ENCODE peak calls at places on chromosomes 4 and X, in four cellular contexts. D, Q, O and A are unnamed samples.

GRCh38 chr4:108830509-108831244 is 67.8 kb upstream of the ETNPPL start:
- DNase-seq in Q (no peak), D (no peak), O (no peak), A (no peak)

GRCh38 chr4:38757945-38758344 is 24.8 kb downstream of the TLR10 start:
- DNase-seq in Q (no peak), D (no peak), O (no peak), A (no peak)

GRCh38 chrX:105870465-105870864 is 48.1 kb downstream of the NRK start:
- DNase-seq in O (no peak), Q (no peak), D (no peak), A (no peak)

GRCh38 chr4:110754726-110755125 is 131.8 kb upstream of the PITX2 start:
- DNase-seq in Q (no peak), D (no peak), O (no peak), A (no peak)

GRCh38 chrX:22339459-22339858 is 66.7 kb downstream of the CBLL2 start:
- DNase-seq in Q (no peak), O (no peak), D (no peak), A (no peak)

GRCh38 chrX:130091976-130092522 is 18.2 kb downstream of the ELF4 start:
- DNase-seq in Q (no peak), O (peak), D (peak), A (no peak)

GRCh38 chrX:102835504-102836146 is 101.4 kb upstream of the RAB40AL start:
- DNase-seq in Q (peak), D (no peak), O (no peak), A (no peak)

GRCh38 chrX:154082396-154083133 is 15.0 kb downstream of the MECP2 start:
- DNase-seq in O (no peak), Q (no peak), D (no peak), A (no peak)

GRCh38 chr4:122692641-122693520 is 39.6 kb upstream of the BBS12 start:
- DNase-seq in Q (no peak), O (no peak), D (no peak), A (no peak)

GRCh38 chrX:136712631-136713030 is 64.7 kb downstream of the CD40LG start:
- DNase-seq in O (no peak), Q (no peak), D (no peak), A (no peak)

GRCh38 chrX:136714626-136715599 is 65.8 kb downstream of the ARHGEF6 start:
- DNase-seq in D (no peak), Q (no peak), O (no peak), A (no peak)

GRCh38 chrX:136710324-136710951 is 62.5 kb downstream of the CD40LG start:
- DNase-seq in O (no peak), D (no peak), Q (no peak), A (no peak)

GRCh38 chrX:136708348-136708747 is 60.4 kb downstream of the CD40LG start:
- DNase-seq in O (no peak), Q (no peak), D (no peak), A (no peak)

DNA sequence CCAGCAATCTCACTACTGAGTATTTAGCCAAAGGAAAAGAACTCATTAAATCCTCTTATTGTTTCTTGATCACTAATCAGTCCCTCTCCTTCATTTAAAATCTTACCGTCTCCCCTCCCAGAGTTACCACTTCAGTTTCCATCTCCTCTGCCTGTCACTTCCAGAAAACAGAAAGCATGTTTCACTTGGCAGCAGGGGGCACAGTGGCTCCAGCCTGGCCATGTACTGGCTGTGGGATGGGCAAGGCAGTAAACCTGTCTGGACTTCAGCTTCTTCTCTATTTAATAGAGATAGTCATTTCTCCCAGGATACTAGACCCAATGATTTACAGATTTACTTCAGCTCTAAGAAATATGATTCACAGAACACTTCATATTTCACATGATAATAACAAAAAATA is 63.2 kb downstream of the CD40LG start:
- DNase-seq in D (no peak), Q (no peak), O (no peak), A (peak)
- H3K27ac ChIP-seq in D (no peak), Q (no peak), O (no peak), A (no peak)

GRCh38 chr4:9143421-9144080 is 26.7 kb upstream of the FAM90A26 start:
- DNase-seq in D (no peak), O (no peak), Q (no peak), A (no peak)

DNA sequence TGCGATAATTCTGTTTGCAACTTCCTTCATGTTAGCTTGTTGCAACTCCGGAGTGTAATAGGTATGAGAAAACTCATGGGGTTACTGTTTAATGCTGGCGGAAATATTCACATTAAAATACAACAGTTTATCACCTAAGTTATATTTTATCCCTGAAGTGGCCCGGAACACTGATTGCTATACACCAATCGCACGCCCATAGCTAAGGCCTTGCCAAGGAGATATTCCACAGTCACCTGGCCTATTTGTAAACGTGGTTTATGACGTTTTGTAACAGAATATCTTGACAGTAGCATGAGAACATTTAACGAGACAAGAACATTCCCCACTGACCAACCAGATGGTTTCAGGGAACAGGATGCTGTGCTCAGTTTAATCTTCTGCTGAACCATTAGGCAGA is 23.2 kb upstream of the FAM90A26 start:
- DNase-seq in O (no peak), D (no peak), Q (no peak), A (no peak)
- H3K27ac ChIP-seq in O (no peak), D (no peak), Q (no peak), A (no peak)

GRCh38 chr4:47068986-47069385 is 37.6 kb downstream of the GABRB1 start:
- DNase-seq in O (no peak), D (no peak), Q (no peak), A (no peak)
- H3K27ac ChIP-seq in O (no peak), D (no peak), Q (no peak), A (peak)

GRCh38 chr4:186689476-186689875 is 34.2 kb downstream of the FAT1 start:
- DNase-seq in O (no peak), Q (no peak), D (no peak), A (no peak)

GRCh38 chr4:186684889-186685309 is 38.8 kb downstream of the FAT1 start:
- DNase-seq in O (no peak), Q (no peak), D (no peak), A (no peak)

GRCh38 chr4:186688150-186688943 is 35.3 kb downstream of the FAT1 start:
- DNase-seq in O (no peak), D (no peak), Q (peak), A (no peak)

GRCh38 chr4:186684220-186684619 is 39.4 kb downstream of the FAT1 start:
- DNase-seq in D (no peak), Q (no peak), O (no peak), A (no peak)

GRCh38 chr4:186685744-186686143 is 37.9 kb downstream of the FAT1 start:
- DNase-seq in Q (no peak), D (no peak), O (no peak), A (no peak)
- H3K27ac ChIP-seq in Q (no peak), D (no peak), O (no peak), A (no peak)

DNA sequence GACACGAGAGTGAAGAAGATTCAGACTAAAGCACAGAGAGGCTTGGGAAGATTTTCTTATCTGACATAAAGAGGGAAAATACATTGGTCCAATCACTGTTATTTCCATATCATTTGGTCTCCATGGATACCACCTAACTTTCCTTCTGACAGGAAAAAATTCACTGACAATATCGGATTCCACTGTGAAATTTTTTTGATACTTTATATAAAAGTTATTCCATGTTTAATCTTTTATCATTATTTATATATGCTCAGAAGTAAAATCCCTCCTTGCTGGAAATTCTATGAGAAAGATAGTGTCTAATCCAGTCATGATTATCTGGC is 3.6 kb downstream of the IRF2 start:
- DNase-seq in D (no peak), O (no peak), Q (no peak), A (no peak)
- H3K27ac ChIP-seq in D (no peak), O (no peak), Q (no peak), A (no peak)

GRCh38 chrX:152646961-152647360 is 9.3 kb downstream of the GABRQ start:
- DNase-seq in Q (no peak), D (no peak), O (no peak), A (no peak)
- H3K27ac ChIP-seq in Q (no peak), D (no peak), O (no peak), A (no peak)

GRCh38 chr4:186691396-186691795 is 32.3 kb downstream of the FAT1 start:
- DNase-seq in O (no peak), D (no peak), Q (no peak), A (no peak)

GRCh38 chr4:186687263-186687662 is 36.4 kb downstream of the FAT1 start:
- DNase-seq in O (no peak), Q (no peak), D (no peak), A (no peak)
- H3K27ac ChIP-seq in O (no peak), Q (no peak), D (no peak), A (no peak)